ENCODE peak calls at places on chromosomes 5 and 9, in four cellular contexts. F is SK-N-SH, H is spleen, Y is transverse colon. K is an unnamed sample.

GRCh38 chr5:67495072-67495471 is 298.5 kb upstream of the CD180 start:
- DNase-seq in F (no peak), H (no peak), Y (no peak), K (no peak)

GRCh38 chr5:116621599-116621998 is 47.0 kb upstream of the SEMA6A start:
- DNase-seq in F (no peak), H (no peak), Y (no peak), K (no peak)

GRCh38 chr5:151692312-151692711 is 5.6 kb upstream of the SPARC start:
- DNase-seq in F (no peak), H (no peak), Y (no peak), K (no peak)

GRCh38 chr9:34413229-34413852 is 36.6 kb upstream of the MYORG start:
- DNase-seq in F (no peak), H (no peak), Y (peak; percentile 29), K (no peak)

GRCh38 chr9:115850548-115851304 is 302.9 kb upstream of the PAPPA start:
- DNase-seq in F (no peak), H (no peak), Y (no peak), K (no peak)

GRCh38 chr9:108634164-108634563 is 221.6 kb downstream of the ACTL7B start:
- DNase-seq in F (no peak), H (no peak), Y (peak; percentile 57), K (no peak)

GRCh38 chr5:96952946-96953730 is 17.3 kb downstream of the LNPEP start:
- DNase-seq in F (no peak), H (no peak), Y (no peak), K (no peak)

GRCh38 chr9:2411459-2412215 is 209.9 kb upstream of the VLDLR start:
- DNase-seq in F (no peak), H (no peak), Y (no peak), K (no peak)

GRCh38 chr5:134053840-134054338 is 49.1 kb upstream of the VDAC1 start:
- DNase-seq in F (no peak), H (no peak), Y (peak; percentile 51), K (no peak)

GRCh38 chr5:170491479-170491878 is 12.3 kb upstream of the KCNIP1 start:
- DNase-seq in F (no peak), H (no peak), Y (no peak), K (no peak)

GRCh38 chr9:20125721-20126120 is 336.9 kb upstream of the SLC24A2 start:
- DNase-seq in F (peak; percentile 3), H (no peak), Y (no peak), K (no peak)

GRCh38 chr5:168023190-168023589 is 268.3 kb upstream of the WWC1 start:
- DNase-seq in F (peak; percentile 87), H (no peak), Y (peak; percentile 26), K (no peak)

GRCh38 chr9:12464910-12465512 is 228.2 kb upstream of the TYRP1 start:
- DNase-seq in F (peak; percentile 6), H (no peak), Y (no peak), K (no peak)

GRCh38 chr5:35342664-35343063 is 112.4 kb upstream of the PRLR start:
- DNase-seq in F (no peak), H (no peak), Y (no peak), K (no peak)

GRCh38 chr5:43036856-43037711 is 3.0 kb downstream of the ANXA2R start:
- DNase-seq in F (no peak), H (peak; percentile 83), Y (peak; percentile 18), K (no peak)

GRCh38 chr9:97109194-97109811 is 70.4 kb upstream of the CTSV start:
- DNase-seq in F (no peak), H (no peak), Y (peak; percentile 67), K (no peak)

GRCh38 chr9:125391704-125392103 is 130.1 kb downstream of the GAPVD1 start:
- DNase-seq in F (no peak), H (no peak), Y (no peak), K (no peak)

GRCh38 chr9:20558609-20559016 is 63.7 kb downstream of the MLLT3 start:
- DNase-seq in F (no peak), H (no peak), Y (no peak), K (no peak)

GRCh38 chr5:124748687-124749594 is 2.5 kb upstream of the ZNF608 start:
- DNase-seq in F (peak; percentile 80), H (peak; percentile 80), Y (peak; percentile 87), K (peak; percentile 48)

GRCh38 chr5:127306036-127306435 is 15.4 kb downstream of the MEGF10 start:
- DNase-seq in F (no peak), H (no peak), Y (no peak), K (no peak)

GRCh38 chr5:1012316-1012841 is 3.8 kb downstream of the NKD2 start:
- DNase-seq in F (no peak), H (peak; percentile 69), Y (no peak), K (no peak)

GRCh38 chr9:131365546-131365945 is 28.3 kb upstream of the PRRC2B start:
- DNase-seq in F (no peak), H (no peak), Y (no peak), K (no peak)

GRCh38 chr5:37133939-37134338 is 115.2 kb downstream of the CPLANE1 start:
- DNase-seq in F (no peak), H (no peak), Y (no peak), K (no peak)

GRCh38 chr5:128083811-128084227 is 253 bp downstream of the SLC12A2 start:
- DNase-seq in F (peak; percentile 87), H (peak; percentile 95), Y (no peak), K (peak; percentile 46)

GRCh38 chr5:135454946-135455345 is 2.8 kb upstream of the TIFAB start:
- DNase-seq in F (no peak), H (peak; percentile 63), Y (no peak), K (no peak)

GRCh38 chr5:59709833-59710232 is 183.7 kb downstream of the PDE4D start:
- DNase-seq in F (no peak), H (no peak), Y (peak; percentile 21), K (no peak)

DNA sequence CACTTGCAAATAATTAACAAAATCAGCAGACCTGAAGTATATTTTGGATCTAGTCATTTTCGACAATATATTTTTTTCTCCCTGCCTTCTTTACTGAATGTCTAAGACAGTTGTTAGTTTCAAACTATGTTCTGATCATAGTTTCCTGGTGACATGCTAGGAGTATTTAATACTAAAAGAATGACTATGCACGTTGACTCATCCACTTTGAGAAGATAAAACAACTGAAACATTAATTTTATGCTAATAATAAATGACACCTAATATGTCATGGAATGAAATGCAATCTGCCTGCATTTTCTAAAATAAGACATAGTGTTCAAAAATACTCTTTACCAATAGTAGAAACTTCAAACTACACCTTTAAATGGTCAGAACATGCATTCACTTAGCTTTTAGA is 2123.7 kb upstream of the C9orf72 start:
- DNase-seq in F (no peak), H (no peak), Y (no peak), K (no peak)
- TF ChIP-seq POLR2AphosphoS5 in F (peak; percentile 66), H (no peak), Y (no peak), K (no peak)

GRCh38 chr5:179697108-179697507 is 1.7 kb upstream of the CANX start:
- DNase-seq in F (no peak), H (no peak), Y (no peak), K (no peak)

GRCh38 chr5:179700401-179700918 is 1.7 kb downstream of the CANX start:
- DNase-seq in F (no peak), H (no peak), Y (no peak), K (no peak)

GRCh38 chr5:179699640-179700298 is 1.0 kb downstream of the CANX start:
- DNase-seq in F (peak; percentile 48), H (no peak), Y (peak; percentile 27), K (no peak)

GRCh38 chr5:179697993-179698934 is 503 bp upstream of the CANX start:
- DNase-seq in F (peak; percentile 100), H (peak; percentile 100), Y (peak; percentile 99), K (peak; percentile 97)

GRCh38 chr5:179698935-179699639 is at the start of gene CANX:
- DNase-seq in F (no peak), H (no peak), Y (no peak), K (no peak)
- TF ChIP-seq POLR2AphosphoS5 in F (peak; percentile 3), H (peak; percentile 96), Y (peak; percentile 92), K (no peak)

GRCh38 chr9:35907732-35908483 is 1.4 kb upstream of the SPAAR start:
- DNase-seq in F (peak; percentile 86), H (no peak), Y (peak; percentile 70), K (no peak)

GRCh38 chr9:35906923-35907699 is 1.1 kb downstream of the HRCT1 start:
- DNase-seq in F (no peak), H (no peak), Y (peak; percentile 65), K (no peak)

GRCh38 chr9:35904338-35904737 is 1.7 kb upstream of the HRCT1 start:
- DNase-seq in F (no peak), H (no peak), Y (no peak), K (no peak)

GRCh38 chr9:35904966-35905781 is 828 bp upstream of the HRCT1 start:
- DNase-seq in F (no peak), H (no peak), Y (peak; percentile 69), K (no peak)

DNA sequence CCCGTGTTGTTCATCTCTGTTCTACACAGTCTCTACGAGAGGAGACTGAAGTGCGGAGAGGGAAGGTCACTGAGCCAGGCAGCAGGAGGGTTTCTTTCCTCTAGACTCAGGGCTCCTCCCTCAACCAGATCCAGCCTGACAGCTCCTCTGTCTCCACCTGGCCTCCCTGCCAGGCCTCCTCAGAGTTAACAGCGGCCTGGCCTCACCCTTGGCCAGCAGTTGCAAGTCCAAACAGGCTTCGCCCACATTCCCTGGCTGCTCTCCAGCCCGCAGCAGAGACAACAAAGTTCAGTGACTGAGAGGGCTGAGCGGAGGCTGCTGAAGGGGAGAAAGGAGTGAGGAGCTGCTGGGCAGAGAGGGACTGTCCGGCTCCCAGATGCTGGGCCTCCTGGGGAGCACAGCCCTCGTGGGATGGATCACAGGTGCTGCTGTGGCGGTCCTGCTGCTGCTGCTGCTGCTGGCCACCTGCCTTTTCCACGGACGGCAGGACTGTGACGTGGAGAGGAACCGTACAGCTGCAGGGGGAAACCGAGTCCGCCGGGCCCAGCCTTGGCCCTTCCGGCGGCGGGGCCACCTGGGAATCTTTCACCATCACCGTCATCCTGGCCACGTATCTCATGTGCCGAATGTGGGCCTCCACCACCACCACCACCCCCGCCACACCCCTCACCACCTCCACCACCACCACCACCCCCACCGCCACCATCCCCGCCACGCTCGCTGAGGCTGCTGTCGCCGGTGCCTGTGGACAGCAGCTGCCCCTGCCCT is at the start of gene HRCT1:
- DNase-seq in F (no peak), H (peak; percentile 88), Y (peak; percentile 95), K (no peak)
- TF ChIP-seq POLR2AphosphoS5 in F (peak; percentile 66), H (peak; percentile 66), Y (peak; percentile 97), K (no peak)

GRCh38 chr5:40677456-40677855 is 2.3 kb upstream of the PTGER4 start:
- DNase-seq in F (no peak), H (no peak), Y (no peak), K (no peak)

GRCh38 chr5:40676643-40677333 is 2.9 kb upstream of the PTGER4 start:
- DNase-seq in F (no peak), H (no peak), Y (no peak), K (no peak)

GRCh38 chr5:40679071-40679997 is at the start of gene PTGER4:
- DNase-seq in F (peak; percentile 89), H (peak; percentile 98), Y (peak; percentile 97), K (peak; percentile 70)

GRCh38 chr5:40679998-40680681 is 425 bp downstream of the PTGER4 start:
- DNase-seq in F (peak; percentile 20), H (peak; percentile 86), Y (peak; percentile 36), K (no peak)

GRCh38 chr5:40678021-40678939 is 1.4 kb upstream of the PTGER4 start:
- DNase-seq in F (no peak), H (no peak), Y (no peak), K (no peak)
- TF ChIP-seq POLR2AphosphoS5 in F (no peak), H (no peak), Y (no peak), K (no peak)